ENCODE peak calls at places on chromosomes 11 and 22, in five cellular contexts. I, H, W, C and X are unnamed samples.

GRCh38 chr11:13364388-13364787 is 86.8 kb downstream of the BMAL1 start:
- DNase-seq in I (no peak), H (no peak), W (no peak), C (no peak), X (no peak)

GRCh38 chr11:111905391-111905790 is 6.2 kb downstream of the CRYAB start:
- DNase-seq in I (no peak), H (no peak), W (no peak), C (no peak), X (no peak)

GRCh38 chr22:17401728-17402127 is 32.5 kb downstream of the CECR2 start:
- DNase-seq in I (no peak), H (no peak), W (no peak), C (no peak), X (no peak)

GRCh38 chr11:43393765-43394355 is 35.1 kb downstream of the TTC17 start:
- DNase-seq in I (peak; percentile 80), H (no peak), W (no peak), C (no peak), X (no peak)

GRCh38 chr11:102883132-102883531 is 8.3 kb upstream of the MMP12 start:
- DNase-seq in I (no peak), H (no peak), W (no peak), C (no peak), X (no peak)

GRCh38 chr11:124086447-124086846 is 28.8 kb upstream of the VWA5A start:
- DNase-seq in I (no peak), H (peak; percentile 39), W (no peak), C (no peak), X (no peak)

GRCh38 chr11:95835768-95836488 is 45.6 kb downstream of the CEP57 start:
- DNase-seq in I (peak; percentile 80), H (peak; percentile 87), W (peak; percentile 84), C (peak; percentile 13), X (peak; percentile 66)

GRCh38 chr11:61023086-61024035 is 51.9 kb downstream of the CD6 start:
- DNase-seq in I (no peak), H (no peak), W (no peak), C (no peak), X (no peak)

GRCh38 chr11:16876053-16876752 is 137.8 kb downstream of the C11orf58 start:
- DNase-seq in I (no peak), H (no peak), W (no peak), C (no peak), X (no peak)

GRCh38 chr11:115112779-115113178 is 391.4 kb downstream of the CADM1 start:
- DNase-seq in I (no peak), H (no peak), W (no peak), C (no peak), X (no peak)

GRCh38 chr11:64249038-64249437 is 2.3 kb upstream of the PLCB3 start:
- DNase-seq in I (no peak), H (no peak), W (no peak), C (no peak), X (no peak)

GRCh38 chr11:64248578-64248977 is 1.8 kb upstream of the PPP1R14B start:
- DNase-seq in I (peak; percentile 43), H (peak; percentile 68), W (no peak), C (no peak), X (no peak)

GRCh38 chr11:64249563-64250405 is 1.5 kb upstream of the PLCB3 start:
- DNase-seq in I (peak; percentile 32), H (peak; percentile 78), W (no peak), C (no peak), X (no peak)

GRCh38 chr11:64246874-64247728 is at the start of gene PPP1R14B:
- DNase-seq in I (peak; percentile 93), H (peak; percentile 95), W (peak; percentile 80), C (no peak), X (peak; percentile 89)

DNA sequence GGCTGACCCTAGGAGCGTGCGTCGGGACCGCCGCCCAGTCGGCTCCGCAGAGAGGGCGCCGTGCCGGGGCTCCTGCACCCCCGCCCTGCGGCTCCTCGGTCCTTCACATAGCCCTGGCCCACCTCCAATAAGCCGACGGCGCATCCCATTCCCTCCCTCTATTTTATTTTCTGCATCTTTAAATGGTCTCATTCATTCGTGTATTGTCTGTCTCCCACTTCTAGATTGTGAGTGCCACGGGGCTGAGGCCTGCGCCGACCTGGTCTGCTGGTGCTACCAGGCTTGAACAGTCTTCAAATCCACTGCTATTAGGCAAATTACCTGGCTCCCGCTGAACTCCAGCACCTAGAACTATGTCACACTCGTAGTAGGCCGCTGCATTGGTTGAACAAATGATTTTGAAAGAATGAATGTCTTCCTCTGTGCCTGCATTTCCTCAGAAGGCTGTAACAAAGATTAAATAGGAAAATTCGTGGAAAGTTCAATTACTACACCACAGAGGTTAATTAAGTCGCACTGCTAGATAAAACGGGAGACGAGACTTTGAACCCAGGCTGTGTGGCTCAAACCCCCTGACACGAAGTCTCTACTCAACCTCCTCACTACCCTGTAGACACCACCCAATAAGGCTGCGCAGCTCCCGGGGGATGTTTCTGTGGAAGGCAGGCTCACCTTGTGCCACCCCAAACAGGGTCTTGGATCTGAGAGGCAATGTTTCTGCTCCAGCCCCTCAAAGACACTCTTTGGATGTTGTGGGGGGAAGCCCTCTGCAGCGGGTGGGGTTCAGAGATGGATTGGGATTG is 1.2 kb upstream of the PPP1R14B start:
- DNase-seq in I (no peak), H (no peak), W (no peak), C (no peak), X (no peak)
- TF ChIP-seq JUNB in I (no peak), H (no peak), W (no peak), C (no peak), X (no peak)

GRCh38 chr11:62399868-62400245 is 19.0 kb upstream of the SCGB1A1 start:
- DNase-seq in I (no peak), H (no peak), W (no peak), C (no peak), X (no peak)

GRCh38 chr11:62400281-62400680 is 18.6 kb upstream of the SCGB1A1 start:
- DNase-seq in I (no peak), H (no peak), W (no peak), C (no peak), X (no peak)

GRCh38 chr11:62395885-62396778 is 22.7 kb upstream of the SCGB1A1 start:
- DNase-seq in I (no peak), H (no peak), W (no peak), C (no peak), X (no peak)

GRCh38 chr11:62399172-62399867 is 19.5 kb upstream of the SCGB1A1 start:
- DNase-seq in I (no peak), H (no peak), W (no peak), C (no peak), X (no peak)

DNA sequence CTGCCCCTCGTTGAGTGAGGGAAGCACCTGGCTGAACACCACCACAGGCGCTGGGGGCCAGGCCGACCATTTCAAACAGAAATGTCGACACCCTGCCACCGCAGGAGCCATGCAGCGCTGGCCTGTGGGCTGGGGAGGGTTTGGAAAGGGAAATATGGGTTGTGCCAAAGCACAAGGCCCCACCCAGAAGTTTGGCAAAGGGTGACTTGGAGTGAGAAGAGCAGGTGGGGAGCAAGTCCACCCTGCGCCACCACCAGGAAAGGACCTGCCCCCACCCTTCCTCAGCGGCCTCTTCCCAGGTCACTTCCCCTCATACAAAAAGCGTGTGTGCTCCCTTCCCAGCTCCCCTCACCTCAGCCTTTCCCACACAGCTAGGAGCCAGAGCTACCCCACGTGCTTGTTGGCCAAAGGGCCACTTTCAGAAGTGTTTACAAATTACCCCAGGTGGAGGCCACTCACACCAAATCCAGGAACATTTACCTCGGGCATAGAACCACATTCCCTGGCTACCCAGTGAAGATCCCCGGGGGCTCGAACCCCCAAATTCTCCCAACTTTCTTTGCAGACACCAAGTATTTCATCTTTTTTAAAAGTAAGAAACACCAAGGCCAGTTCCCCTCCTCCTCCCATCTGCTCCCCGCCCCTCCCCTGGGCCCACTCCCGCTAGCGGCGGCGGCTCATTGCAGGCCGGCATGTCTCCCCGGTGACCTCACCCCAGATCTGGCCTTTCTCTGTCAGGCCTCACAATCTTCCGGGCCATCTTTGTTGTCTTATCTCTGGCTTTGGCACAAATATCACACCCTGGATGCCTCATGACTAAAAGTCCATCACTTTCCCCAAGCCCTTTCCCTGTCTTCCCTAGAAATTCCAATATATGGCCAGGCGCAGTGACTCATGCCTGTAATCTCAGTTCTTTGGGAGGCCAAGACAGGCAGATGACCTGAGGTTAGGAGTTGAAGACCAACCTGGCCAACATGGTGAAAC is 20.5 kb upstream of the SCGB1A1 start:
- DNase-seq in I (peak; percentile 75), H (no peak), W (peak; percentile 54), C (no peak), X (peak; percentile 67)
- TF ChIP-seq JUNB in I (no peak), H (no peak), W (no peak), C (no peak), X (no peak)

DNA sequence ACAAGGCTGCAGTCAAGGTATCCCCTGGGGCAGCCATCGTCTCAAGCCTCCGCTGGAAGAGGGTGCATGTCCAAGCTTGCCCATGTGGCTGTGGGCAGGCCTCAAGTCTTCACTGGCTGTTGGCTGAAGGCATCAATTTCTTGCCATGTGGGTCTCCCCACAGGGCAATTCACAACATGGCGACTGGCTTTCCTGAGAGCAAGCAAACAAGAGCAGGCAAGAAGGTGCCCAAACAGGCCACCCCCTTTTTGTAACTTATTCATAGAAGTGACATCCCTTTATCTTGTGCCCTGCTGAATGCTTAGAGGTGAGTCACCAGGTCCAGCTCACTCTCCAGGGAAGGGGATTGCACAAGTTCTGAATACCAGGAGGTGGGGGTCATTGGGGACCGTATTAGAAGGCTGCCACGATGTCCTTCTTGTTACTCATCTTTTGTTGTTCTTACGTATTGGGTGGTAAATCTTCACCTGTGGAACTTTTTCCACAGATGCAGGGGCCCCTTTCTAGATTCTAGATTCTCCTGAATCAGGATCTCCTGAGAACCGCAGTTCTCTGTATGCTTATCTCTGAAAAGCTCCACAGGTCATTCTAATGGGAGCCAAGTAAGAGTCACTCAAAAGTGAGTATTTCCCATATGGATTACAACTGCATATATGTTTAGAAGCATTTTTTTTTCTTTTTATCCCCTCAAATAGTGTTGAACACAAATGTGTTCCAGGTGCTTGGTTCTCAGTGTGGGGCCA is 44.2 kb upstream of the MICAL2 start:
- DNase-seq in I (peak; percentile 61), H (no peak), W (peak; percentile 94), C (no peak), X (peak; percentile 98)
- TF ChIP-seq JUNB in I (no peak), H (no peak), W (peak; percentile 72), C (no peak), X (peak; percentile 99)

GRCh38 chr11:122863704-122864326 is 18.7 kb upstream of the JHY start:
- DNase-seq in I (peak; percentile 41), H (peak; percentile 57), W (no peak), C (no peak), X (peak; percentile 37)

GRCh38 chr11:122862091-122862490 is 20.5 kb upstream of the JHY start:
- DNase-seq in I (no peak), H (no peak), W (no peak), C (no peak), X (no peak)

GRCh38 chr11:122869622-122870021 is 12.9 kb upstream of the JHY start:
- DNase-seq in I (no peak), H (no peak), W (no peak), C (no peak), X (no peak)

GRCh38 chr11:122861631-122862030 is 20.9 kb upstream of the JHY start:
- DNase-seq in I (no peak), H (no peak), W (no peak), C (no peak), X (no peak)

GRCh38 chr11:122864386-122864785 is 18.2 kb upstream of the JHY start:
- DNase-seq in I (no peak), H (no peak), W (no peak), C (no peak), X (no peak)
- TF ChIP-seq JUNB in I (no peak), H (no peak), W (no peak), C (no peak), X (no peak)